ENCODE peak calls at places on chromosome 22, in five cellular contexts. R is A549, K is transverse colon, X is COR-L47, Z is IMR-90. C is an unnamed sample.

GRCh38 chr22:42528591-42529307 is 9.2 kb upstream of the RRP7A start:
- DNase-seq in R (no peak), K (no peak), X (no peak), Z (no peak), C (no peak)

GRCh38 chr22:40739723-40740122 is 60.4 kb downstream of the MCHR1 start:
- DNase-seq in R (no peak), K (no peak), X (no peak), Z (no peak), C (no peak)

GRCh38 chr22:35629406-35630234 is 12.5 kb upstream of the MB start:
- DNase-seq in R (peak), K (peak), X (no peak), Z (peak), C (no peak)

GRCh38 chr22:29157759-29158535 is 47.7 kb upstream of the EMID1 start:
- DNase-seq in R (peak), K (no peak), X (no peak), Z (no peak), C (no peak)

GRCh38 chr22:21691773-21692172 is 26.0 kb downstream of the PPIL2 start:
- DNase-seq in R (no peak), K (no peak), X (no peak), Z (no peak), C (no peak)

GRCh38 chr22:36998620-36999351 is 20.5 kb downstream of the TST start:
- DNase-seq in R (no peak), K (peak), X (no peak), Z (peak), C (no peak)

GRCh38 chr22:41364955-41365354 is 16.8 kb upstream of the TEF start:
- DNase-seq in R (no peak), K (no peak), X (no peak), Z (no peak), C (no peak)

GRCh38 chr22:32106930-32107329 is 52.2 kb downstream of the C22orf42 start:
- DNase-seq in R (no peak), K (no peak), X (no peak), Z (no peak), C (no peak)

GRCh38 chr22:33920927-33921575 is 775 bp upstream of the LARGE1 start:
- DNase-seq in R (peak), K (peak), X (peak), Z (peak), C (peak)

GRCh38 chr22:31333648-31334047 is 12.5 kb downstream of the PATZ1 start:
- DNase-seq in R (no peak), K (no peak), X (no peak), Z (no peak), C (no peak)

GRCh38 chr22:43892183-43892894 is 526 bp upstream of the PNPLA5 start:
- DNase-seq in R (no peak), K (no peak), X (no peak), Z (no peak), C (no peak)

GRCh38 chr22:49229483-49230193 is 598.0 kb downstream of the BRD1 start:
- DNase-seq in R (no peak), K (no peak), X (no peak), Z (no peak), C (no peak)

GRCh38 chr22:23984430-23984829 is 4.5 kb downstream of the GSTT2 start:
- DNase-seq in R (peak), K (no peak), X (peak), Z (peak), C (no peak)

GRCh38 chr22:50723991-50724390 is 14.0 kb upstream of the ACR start:
- DNase-seq in R (no peak), K (no peak), X (no peak), Z (peak), C (no peak)

GRCh38 chr22:28771195-28771791 is 1.2 kb upstream of the CCDC117 start:
- DNase-seq in R (peak), K (no peak), X (no peak), Z (no peak), C (peak)

GRCh38 chr22:30519842-30520425 is 14.4 kb upstream of the SEC14L4 start:
- DNase-seq in R (no peak), K (no peak), X (no peak), Z (no peak), C (no peak)

GRCh38 chr22:25354456-25354855 is 135.0 kb downstream of the CRYBB2 start:
- DNase-seq in R (no peak), K (no peak), X (no peak), Z (no peak), C (no peak)

C was measured in NCI-H2029 treated with DMSO at 0.1 percent for 48 hours.